ENCODE peak calls at places on chromosomes 16 and 17, in six cellular contexts. L is mesenchymal stem cell, U is neuronal stem cell, A is H9, N is H1, C is IMR-90. S is an unnamed sample.

GRCh38 chr16:81127051-81127450 is 30.9 kb upstream of the GCSH start:
- DNase-seq in C (peak), L (peak), A (no peak), U (no peak), N (no peak), S (peak)

GRCh38 chr17:50430731-50431130 is 4.7 kb downstream of the ACSF2 start:
- DNase-seq in C (no peak), U (no peak), L (no peak), N (no peak), A (no peak), S (peak)

GRCh38 chr16:1823821-1824220 is 2.8 kb downstream of the HAGH start:
- DNase-seq in N (no peak), U (no peak), L (peak), A (peak), C (peak), S (no peak)

GRCh38 chr17:39517224-39517623 is 55.9 kb downstream of the CDK12 start:
- DNase-seq in L (no peak), U (no peak), A (no peak), N (no peak), C (no peak), S (no peak)

GRCh38 chr17:39264119-39264518 is 38.4 kb upstream of the STAC2 start:
- DNase-seq in C (no peak), N (no peak), L (no peak), U (no peak), A (no peak), S (no peak)

GRCh38 chr16:11748404-11749254 is 6.0 kb upstream of the TXNDC11 start:
- DNase-seq in N (no peak), C (no peak), U (no peak), A (no peak), L (no peak), S (no peak)

GRCh38 chr17:33667052-33667509 is 374.0 kb upstream of the ASIC2 start:
- DNase-seq in L (no peak), C (no peak), N (no peak), U (no peak), A (no peak), S (peak)

GRCh38 chr17:66915204-66915611 is 49.3 kb upstream of the CACNG4 start:
- DNase-seq in C (no peak), U (no peak), N (no peak), A (peak), L (no peak), S (no peak)

GRCh38 chr17:19651461-19652238 is 3.1 kb downstream of the ALDH3A2 start:
- DNase-seq in A (no peak), L (no peak), U (no peak), C (no peak), N (no peak), S (no peak)

GRCh38 chr17:58331815-58332719 is 3.5 kb upstream of the TSPOAP1 start:
- DNase-seq in A (peak), N (no peak), L (no peak), U (no peak), C (no peak), S (no peak)

GRCh38 chr17:70230883-70231282 is 61.6 kb downstream of the KCNJ2 start:
- DNase-seq in A (no peak), U (no peak), L (peak), N (no peak), C (no peak), S (no peak)

GRCh38 chr17:31582151-31582907 is 190.9 kb downstream of the RAB11FIP4 start:
- DNase-seq in L (peak), U (no peak), A (peak), N (no peak), C (peak), S (no peak)

GRCh38 chr16:9112166-9112843 is 20.9 kb downstream of the HAPSTR1 start:
- DNase-seq in N (no peak), L (no peak), U (no peak), C (no peak), A (no peak), S (no peak)

GRCh38 chr17:43860077-43860725 is 13.2 kb downstream of the CD300LG start:
- DNase-seq in U (no peak), C (no peak), A (no peak), N (no peak), L (peak), S (no peak)

GRCh38 chr16:10828851-10829331 is 10.3 kb upstream of the TVP23A start:
- DNase-seq in U (no peak), C (peak), A (no peak), L (no peak), N (no peak), S (peak)

GRCh38 chr17:83155128-83156081 is 76.0 kb downstream of the METRNL start:
- DNase-seq in U (no peak), N (no peak), L (no peak), A (peak), C (peak), S (peak)

GRCh38 chr16:19636436-19637267 is 81.1 kb downstream of the VPS35L start:
- DNase-seq in A (no peak), U (no peak), C (no peak), L (peak), N (no peak), S (no peak)

GRCh38 chr16:71807905-71808592 is 585 bp downstream of the AP1G1 start:
- DNase-seq in U (peak), N (no peak), L (peak), C (peak), A (no peak), S (peak)

GRCh38 chr16:82133798-82134197 is 36.2 kb downstream of the MPHOSPH6 start:
- DNase-seq in C (no peak), U (no peak), N (no peak), L (no peak), A (no peak), S (no peak)

GRCh38 chr16:49021136-49021535 is 260.5 kb downstream of the CBLN1 start:
- DNase-seq in L (peak), N (no peak), C (peak), A (no peak), U (no peak), S (no peak)

GRCh38 chr16:84839054-84839453 is 19.3 kb downstream of the CRISPLD2 start:
- DNase-seq in A (no peak), L (peak), C (peak), N (no peak), U (no peak), S (no peak)

GRCh38 chr16:66135376-66135775 is 231.1 kb upstream of the CDH5 start:
- DNase-seq in C (peak), N (no peak), L (no peak), U (no peak), A (no peak), S (no peak)

GRCh38 chr16:59878479-59878878 is 1144.4 kb upstream of the GOT2 start:
- DNase-seq in A (no peak), N (no peak), U (no peak), L (no peak), C (peak), S (no peak)

GRCh38 chr17:60079401-60079861 is 710 bp upstream of the HEATR6 start:
- DNase-seq in N (no peak), C (no peak), L (peak), U (no peak), A (no peak), S (peak)

GRCh38 chr16:27238016-27238587 is 30.5 kb downstream of the NSMCE1 start:
- DNase-seq in N (no peak), C (no peak), L (no peak), U (no peak), A (no peak), S (no peak)

GRCh38 chr17:81295678-81296381 is 723 bp upstream of the SLC38A10 start:
- DNase-seq in C (peak), N (peak), A (peak), U (no peak), L (peak), S (peak)

GRCh38 chr16:75379911-75380847 is 53.1 kb downstream of the CFDP1 start:
- DNase-seq in A (no peak), L (no peak), N (no peak), U (no peak), C (no peak), S (no peak)

GRCh38 chr16:56315955-56316354 is 109.4 kb downstream of the AMFR start:
- DNase-seq in N (no peak), C (no peak), U (no peak), L (no peak), A (no peak), S (no peak)

GRCh38 chr17:48181653-48182052 is 74.1 kb downstream of the SNX11 start:
- DNase-seq in U (no peak), L (peak), A (peak), C (peak), N (no peak), S (no peak)

GRCh38 chr17:27578718-27579085 is 52.3 kb upstream of the LGALS9 start:
- DNase-seq in A (no peak), L (peak), C (peak), U (no peak), N (no peak), S (peak)

DNA sequence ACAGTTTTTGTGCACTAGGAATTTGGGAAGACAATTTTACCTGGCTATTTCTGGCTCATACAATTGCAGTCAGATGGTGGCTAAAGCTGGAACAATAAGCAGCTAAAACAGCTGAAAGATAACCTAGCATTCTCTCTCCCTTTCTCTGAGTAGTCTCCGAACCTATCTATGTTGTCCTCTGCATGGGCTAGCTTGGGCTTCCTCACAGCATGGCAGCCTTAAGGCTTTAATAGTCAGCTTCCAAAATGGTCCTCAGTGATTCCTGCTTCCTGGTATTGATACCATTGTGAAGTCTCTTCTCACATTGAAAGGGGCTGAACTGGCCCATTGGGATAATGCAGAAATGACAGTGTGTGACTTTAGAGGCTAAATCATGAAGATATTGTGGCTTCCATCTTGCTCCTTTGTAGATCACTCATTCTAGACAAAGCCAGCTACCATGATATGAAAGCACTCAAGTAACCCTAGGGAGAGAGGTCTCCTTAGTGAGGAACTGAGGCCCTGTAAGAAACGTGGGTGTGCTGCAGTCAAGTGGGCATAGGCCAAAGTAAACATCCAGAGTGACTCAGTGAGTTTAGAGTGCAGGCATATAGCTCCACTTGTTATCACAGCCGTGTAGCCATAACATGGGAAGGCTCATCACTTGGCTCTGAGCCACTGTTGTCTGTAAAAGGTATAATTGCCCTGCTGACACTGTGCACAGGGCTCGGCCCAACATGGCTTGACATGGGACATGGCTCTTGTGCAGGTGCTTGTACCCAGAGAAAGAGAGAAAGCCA is 5.5 kb upstream of the VKORC1 start:
- DNase-seq in C (peak), U (no peak), L (peak), N (no peak), A (no peak), S (no peak)
- H2AFZ ChIP-seq in C (peak), U (no peak), L (no peak), N (no peak), A (no peak), S (no peak)

DNA sequence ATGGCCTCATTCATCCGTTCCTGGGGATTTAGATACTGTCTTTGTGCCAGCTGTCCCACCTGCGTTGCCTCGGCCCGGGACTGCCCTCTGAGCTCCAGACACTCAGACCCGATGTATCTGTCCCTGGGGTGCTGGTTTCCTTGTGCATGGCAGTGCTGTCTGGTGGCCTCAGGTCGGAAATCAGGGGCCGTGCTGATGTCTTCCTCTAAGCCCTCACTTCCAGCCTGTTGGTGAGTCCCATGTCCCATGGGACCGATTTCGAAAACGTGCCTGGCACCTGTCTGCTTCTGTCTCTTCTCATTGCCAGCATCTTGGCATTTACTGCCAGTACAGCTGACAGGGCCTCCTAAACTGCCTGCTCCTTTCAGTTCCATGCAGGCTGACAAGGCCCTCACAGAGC is 22.1 kb downstream of the NT5M start:
- DNase-seq in A (no peak), C (no peak), N (no peak), L (no peak), U (no peak), S (no peak)
- H4K91ac ChIP-seq in A (no peak), C (no peak), N (no peak), L (no peak), U (no peak), S (no peak)

DNA sequence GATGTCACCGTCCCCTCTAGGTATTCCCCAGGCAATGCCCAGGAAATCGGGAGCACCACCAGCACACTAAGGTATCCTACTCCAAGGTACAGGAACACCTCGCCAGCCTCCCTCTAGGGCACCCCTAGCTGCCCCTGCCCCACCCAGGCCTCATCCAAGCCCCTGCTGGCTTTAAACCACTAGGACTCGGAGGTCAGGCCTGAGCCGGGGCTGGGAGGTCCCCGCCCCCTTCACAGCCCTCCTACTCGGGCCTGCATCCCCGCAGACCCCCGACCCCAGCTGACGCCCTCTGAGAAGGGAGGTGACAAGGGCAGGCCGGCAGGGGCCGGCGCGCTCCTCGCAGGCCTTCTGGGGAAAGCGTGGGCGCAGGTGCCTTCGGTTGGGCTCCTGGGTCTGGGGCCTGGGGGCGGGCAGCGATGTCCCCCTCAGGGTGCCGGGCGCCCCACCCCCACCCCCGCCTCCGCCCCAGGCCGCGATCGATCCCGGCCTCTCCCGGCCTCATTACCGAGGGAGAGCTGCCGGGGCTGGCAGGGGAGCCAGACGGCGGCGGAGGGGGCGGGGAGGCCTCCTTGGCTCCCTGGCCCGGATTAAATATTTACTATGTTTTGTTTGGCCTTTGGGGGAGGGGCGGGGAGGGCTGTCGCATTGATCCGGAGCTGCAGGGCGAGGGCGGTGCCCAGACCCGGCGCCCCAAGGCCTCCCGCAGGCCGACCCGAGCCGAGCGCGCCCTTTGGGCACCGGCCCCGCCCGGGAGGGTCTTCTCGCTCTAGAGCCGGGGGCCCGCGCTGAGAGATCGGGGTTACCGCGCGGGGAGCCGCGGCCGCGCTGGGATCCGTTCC is 27.3 kb downstream of the RTN4RL1 start:
- DNase-seq in C (no peak), N (no peak), L (no peak), A (peak), U (peak), S (no peak)
- H3K4ac ChIP-seq in C (peak), N (no peak), L (peak), A (no peak), U (no peak), S (no peak)

DNA sequence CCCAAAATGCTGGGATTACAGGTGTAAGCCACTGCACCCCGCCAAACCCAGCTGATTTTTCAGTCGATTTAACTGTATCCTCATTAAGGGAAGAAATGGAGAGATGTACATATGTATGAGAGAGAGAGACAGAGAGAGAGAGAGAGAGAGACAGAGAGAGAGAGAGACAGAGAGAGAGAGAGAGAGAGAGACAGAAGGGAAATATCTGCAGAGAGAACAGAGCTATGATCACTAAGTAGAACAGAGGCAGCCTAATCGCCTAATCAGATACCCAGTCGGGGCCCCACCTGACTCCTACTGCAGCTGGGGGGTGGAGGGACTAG is 70.0 kb downstream of the RBBP6 start:
- DNase-seq in C (no peak), N (no peak), A (no peak), U (no peak), L (no peak), S (no peak)
- H2AFZ ChIP-seq in C (peak), N (peak), A (no peak), U (peak), L (no peak), S (no peak)

DNA sequence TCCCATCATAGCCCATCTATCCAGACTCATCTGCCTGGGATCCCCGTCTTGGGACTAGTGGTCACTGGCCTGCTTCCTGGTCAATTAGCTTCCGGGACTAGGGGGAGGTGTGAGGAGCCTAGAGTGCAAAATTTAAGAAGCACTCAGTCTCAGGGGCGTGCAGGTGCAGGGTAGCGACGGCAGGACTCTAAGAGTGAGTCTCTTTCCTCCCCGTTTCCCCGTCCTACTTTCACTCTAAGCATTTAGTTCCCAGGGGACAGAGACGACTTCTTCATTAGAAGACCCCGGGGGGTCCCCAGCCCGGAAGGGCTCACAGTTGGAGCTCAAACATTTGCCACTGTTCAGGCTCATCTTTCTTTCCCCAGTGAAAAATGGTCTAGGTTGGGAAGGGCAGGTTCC is 677 bp upstream of the ZNHIT3 start:
- DNase-seq in L (no peak), C (no peak), U (no peak), N (no peak), A (no peak), S (no peak)
- H4K91ac ChIP-seq in L (no peak), C (peak), U (no peak), N (peak), A (no peak), S (peak)